ENCODE peak calls at places on chromosomes 12 and 14, in four cellular contexts. One of them, this sample, is unnamed.

GRCh38 chr12:93080994-93081809 is 152.1 kb upstream of the EEA1 start:
- DNase-seq in A549: no peak
- DNase-seq in GM12878: no peak
- DNase-seq in SK-N-SH: no peak
- DNase-seq in this sample: peak

GRCh38 chr12:112170376-112170775 is 45.0 kb downstream of the TRAFD1 start:
- DNase-seq in A549: peak
- DNase-seq in GM12878: no peak
- DNase-seq in SK-N-SH: peak
- DNase-seq in this sample: no peak

GRCh38 chr12:87117516-87117915 is 861.3 kb upstream of the MGAT4C start:
- DNase-seq in A549: no peak
- DNase-seq in GM12878: no peak
- DNase-seq in SK-N-SH: no peak
- DNase-seq in this sample: no peak

GRCh38 chr12:114414866-114415524 is 9.1 kb upstream of the TBX5 start:
- DNase-seq in A549: no peak
- DNase-seq in GM12878: no peak
- DNase-seq in SK-N-SH: no peak
- DNase-seq in this sample: peak

GRCh38 chr12:123141615-123142517 is 9.0 kb downstream of the PITPNM2 start:
- DNase-seq in A549: no peak
- DNase-seq in GM12878: no peak
- DNase-seq in SK-N-SH: no peak
- DNase-seq in this sample: peak

GRCh38 chr12:109757671-109758265 is 44.1 kb downstream of the FAM222A start:
- DNase-seq in A549: no peak
- DNase-seq in GM12878: no peak
- DNase-seq in SK-N-SH: peak
- DNase-seq in this sample: no peak

GRCh38 chr12:98325003-98325402 is 190.4 kb upstream of the TMPO start:
- DNase-seq in A549: no peak
- DNase-seq in GM12878: no peak
- DNase-seq in SK-N-SH: no peak
- DNase-seq in this sample: no peak

GRCh38 chr14:20751963-20752562 is 6.4 kb downstream of the EDDM3A start:
- DNase-seq in A549: no peak
- DNase-seq in GM12878: no peak
- DNase-seq in SK-N-SH: no peak
- DNase-seq in this sample: no peak

GRCh38 chr14:62029569-62029924 is 267.3 kb downstream of the SNAPC1 start:
- DNase-seq in A549: no peak
- DNase-seq in GM12878: peak
- DNase-seq in SK-N-SH: no peak
- DNase-seq in this sample: no peak

GRCh38 chr14:100305446-100306255 is 593 bp downstream of the SLC25A29 start:
- DNase-seq in A549: peak
- DNase-seq in GM12878: no peak
- DNase-seq in SK-N-SH: peak
- DNase-seq in this sample: no peak

GRCh38 chr12:130710001-130710732 is 5.9 kb downstream of the RIMBP2 start:
- DNase-seq in A549: no peak
- DNase-seq in GM12878: no peak
- DNase-seq in SK-N-SH: no peak
- DNase-seq in this sample: no peak

GRCh38 chr14:29637406-29637805 is 290.2 kb downstream of the PRKD1 start:
- DNase-seq in A549: no peak
- DNase-seq in GM12878: no peak
- DNase-seq in SK-N-SH: no peak
- DNase-seq in this sample: peak

GRCh38 chr12:93783827-93784226 is 106.7 kb downstream of the CRADD start:
- DNase-seq in A549: no peak
- DNase-seq in GM12878: no peak
- DNase-seq in SK-N-SH: peak
- DNase-seq in this sample: no peak

GRCh38 chr12:3311027-3311402 is 180.0 kb upstream of the PRMT8 start:
- DNase-seq in A549: no peak
- DNase-seq in GM12878: no peak
- DNase-seq in SK-N-SH: no peak
- DNase-seq in this sample: no peak

GRCh38 chr14:60346706-60347105 is 97.7 kb downstream of the PPM1A start:
- DNase-seq in A549: no peak
- DNase-seq in GM12878: no peak
- DNase-seq in SK-N-SH: no peak
- DNase-seq in this sample: peak

GRCh38 chr14:101200650-101201516 is 297.4 kb upstream of the RTL1 start:
- DNase-seq in A549: no peak
- DNase-seq in GM12878: no peak
- DNase-seq in SK-N-SH: peak
- DNase-seq in this sample: no peak

GRCh38 chr14:50001999-50002925 is 109.4 kb downstream of the ARF6 start:
- DNase-seq in A549: no peak
- DNase-seq in GM12878: peak
- DNase-seq in SK-N-SH: no peak
- DNase-seq in this sample: no peak

GRCh38 chr14:79665556-79665955 is 545.7 kb downstream of the DIO2 start:
- DNase-seq in A549: no peak
- DNase-seq in GM12878: no peak
- DNase-seq in SK-N-SH: no peak
- DNase-seq in this sample: no peak

GRCh38 chr14:38663382-38663781 is 407.5 kb upstream of the CLEC14A start:
- DNase-seq in A549: no peak
- DNase-seq in GM12878: no peak
- DNase-seq in SK-N-SH: no peak
- DNase-seq in this sample: no peak

GRCh38 chr12:3004655-3005565 is 45.7 kb downstream of the TEAD4 start:
- DNase-seq in A549: peak
- DNase-seq in GM12878: no peak
- DNase-seq in SK-N-SH: peak
- DNase-seq in this sample: no peak

GRCh38 chr14:32438511-32438910 is 109.4 kb downstream of the AKAP6 start:
- DNase-seq in A549: no peak
- DNase-seq in GM12878: no peak
- DNase-seq in SK-N-SH: no peak
- DNase-seq in this sample: no peak

GRCh38 chr12:117031843-117032592 is 67.2 kb downstream of the TESC start:
- DNase-seq in A549: no peak
- DNase-seq in GM12878: no peak
- DNase-seq in SK-N-SH: no peak
- DNase-seq in this sample: no peak

GRCh38 chr14:94593376-94593748 is 12.1 kb downstream of the SERPINA5 start:
- DNase-seq in A549: no peak
- DNase-seq in GM12878: no peak
- DNase-seq in SK-N-SH: no peak
- DNase-seq in this sample: no peak

GRCh38 chr12:45458854-45459807 is 243.2 kb downstream of the ANO6 start:
- DNase-seq in A549: no peak
- DNase-seq in GM12878: no peak
- DNase-seq in SK-N-SH: no peak
- DNase-seq in this sample: peak

GRCh38 chr12:76020281-76020680 is 11.3 kb downstream of the PHLDA1 start:
- DNase-seq in A549: peak
- DNase-seq in GM12878: peak
- DNase-seq in SK-N-SH: no peak
- DNase-seq in this sample: peak

GRCh38 chr12:107129315-107129930 is 36.1 kb upstream of the CRY1 start:
- DNase-seq in A549: no peak
- DNase-seq in GM12878: no peak
- DNase-seq in SK-N-SH: no peak
- DNase-seq in this sample: no peak

GRCh38 chr12:57941165-57941894 is at the start of gene ATP23:
- DNase-seq in A549: peak
- DNase-seq in GM12878: peak
- DNase-seq in SK-N-SH: peak
- DNase-seq in this sample: peak

GRCh38 chr14:95651028-95651427 is 35.2 kb upstream of the TCL1B start:
- DNase-seq in A549: no peak
- DNase-seq in GM12878: no peak
- DNase-seq in SK-N-SH: no peak
- DNase-seq in this sample: no peak

GRCh38 chr14:60618200-60618599 is 31.1 kb downstream of the SIX1 start:
- DNase-seq in A549: no peak
- DNase-seq in GM12878: no peak
- DNase-seq in SK-N-SH: no peak
- DNase-seq in this sample: no peak

GRCh38 chr14:87286191-87286590 is 706.8 kb downstream of the GALC start:
- DNase-seq in A549: no peak
- DNase-seq in GM12878: no peak
- DNase-seq in SK-N-SH: no peak
- DNase-seq in this sample: no peak
- TF ChIP-seq RCOR1 in A549: no peak
- TF ChIP-seq RCOR1 in GM12878: no peak
- TF ChIP-seq RCOR1 in SK-N-SH: no peak
- TF ChIP-seq RCOR1 in this sample: no peak

GRCh38 chr14:77241955-77242354 is 29.1 kb downstream of the NGB start:
- DNase-seq in A549: no peak
- DNase-seq in GM12878: no peak
- DNase-seq in SK-N-SH: no peak
- DNase-seq in this sample: no peak
- TF ChIP-seq RCOR1 in A549: no peak
- TF ChIP-seq RCOR1 in GM12878: no peak
- TF ChIP-seq RCOR1 in SK-N-SH: no peak
- TF ChIP-seq RCOR1 in this sample: no peak

DNA sequence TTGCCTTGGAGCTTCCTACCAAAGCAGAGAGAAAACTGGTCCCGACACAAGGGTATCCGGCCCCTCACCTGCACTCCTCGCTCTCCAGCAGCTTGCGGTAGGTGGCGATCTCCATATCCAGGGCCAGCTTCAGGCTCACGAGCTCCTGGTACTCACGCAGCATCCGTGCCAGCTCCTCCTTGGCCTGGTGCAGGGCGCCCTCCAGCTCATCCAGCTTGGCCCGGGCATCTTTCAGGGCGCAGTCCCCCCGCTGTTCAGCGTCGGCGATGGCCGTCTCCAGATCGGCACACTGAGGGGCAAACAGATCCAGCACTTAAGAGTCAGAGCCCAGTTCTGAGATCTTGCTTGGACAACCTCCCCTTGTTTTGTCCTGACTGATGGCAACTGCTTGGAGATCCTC is 13.7 kb downstream of the KRT72 start:
- DNase-seq in A549: no peak
- DNase-seq in GM12878: no peak
- DNase-seq in SK-N-SH: no peak
- DNase-seq in this sample: no peak
- TF ChIP-seq RCOR1 in A549: no peak
- TF ChIP-seq RCOR1 in GM12878: no peak
- TF ChIP-seq RCOR1 in SK-N-SH: no peak
- TF ChIP-seq RCOR1 in this sample: no peak

GRCh38 chr14:103541944-103542544 is 13.0 kb downstream of the TRMT61A start:
- DNase-seq in A549: no peak
- DNase-seq in GM12878: no peak
- DNase-seq in SK-N-SH: no peak
- DNase-seq in this sample: no peak
- TF ChIP-seq RCOR1 in A549: no peak
- TF ChIP-seq RCOR1 in GM12878: no peak
- TF ChIP-seq RCOR1 in SK-N-SH: no peak
- TF ChIP-seq RCOR1 in this sample: no peak

DNA sequence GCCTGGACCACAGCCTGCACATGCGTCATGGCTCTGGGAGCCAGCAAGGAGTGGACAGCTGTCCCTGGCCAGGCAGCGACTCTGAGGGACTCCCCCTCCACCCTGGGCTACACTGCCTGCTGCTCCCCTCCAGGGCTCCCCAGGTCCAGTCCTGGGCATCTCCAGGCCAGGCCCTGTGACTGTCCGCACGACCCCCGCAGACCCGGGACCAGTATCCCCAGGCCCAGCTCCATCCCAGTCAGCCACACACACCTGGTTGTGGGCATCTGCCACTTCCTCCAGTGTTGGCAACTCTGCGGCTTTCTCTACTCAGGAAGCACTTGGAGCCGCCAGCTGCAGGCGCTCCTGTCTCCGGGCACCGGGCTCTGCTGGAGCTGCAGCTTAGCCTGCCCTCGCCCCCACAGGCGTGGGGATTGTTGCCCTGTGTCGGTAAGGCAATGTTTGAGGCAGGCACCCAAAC is 2.4 kb downstream of the ULK1 start:
- DNase-seq in A549: no peak
- DNase-seq in GM12878: no peak
- DNase-seq in SK-N-SH: peak
- DNase-seq in this sample: no peak
- TF ChIP-seq RCOR1 in A549: no peak
- TF ChIP-seq RCOR1 in GM12878: no peak
- TF ChIP-seq RCOR1 in SK-N-SH: no peak
- TF ChIP-seq RCOR1 in this sample: no peak

GRCh38 chr12:42129595-42130204 is 15.0 kb downstream of the GXYLT1 start:
- DNase-seq in A549: peak
- DNase-seq in GM12878: no peak
- DNase-seq in SK-N-SH: peak
- DNase-seq in this sample: peak

GRCh38 chr12:42126963-42127362 is 17.7 kb downstream of the GXYLT1 start:
- DNase-seq in A549: no peak
- DNase-seq in GM12878: no peak
- DNase-seq in SK-N-SH: no peak
- DNase-seq in this sample: no peak

GRCh38 chr12:42128888-42129287 is 15.8 kb downstream of the GXYLT1 start:
- DNase-seq in A549: no peak
- DNase-seq in GM12878: no peak
- DNase-seq in SK-N-SH: no peak
- DNase-seq in this sample: no peak

GRCh38 chr12:42130670-42131402 is 13.8 kb downstream of the GXYLT1 start:
- DNase-seq in A549: no peak
- DNase-seq in GM12878: no peak
- DNase-seq in SK-N-SH: no peak
- DNase-seq in this sample: peak

GRCh38 chr12:42128327-42128726 is 16.3 kb downstream of the GXYLT1 start:
- DNase-seq in A549: no peak
- DNase-seq in GM12878: no peak
- DNase-seq in SK-N-SH: no peak
- DNase-seq in this sample: peak
- TF ChIP-seq RCOR1 in A549: no peak
- TF ChIP-seq RCOR1 in GM12878: no peak
- TF ChIP-seq RCOR1 in SK-N-SH: no peak
- TF ChIP-seq RCOR1 in this sample: no peak

This sample was measured in IMR-90.